ENCODE peak calls at places on chromosomes 4 and X, in five cellular contexts. Y is HepG2, C is sigmoid colon, W is spleen, O is breast epithelium. K is an unnamed sample.

GRCh38 chr4:7330031-7330596 is 104.6 kb downstream of the PSAPL1 start:
- DNase-seq in W (peak), O (no peak), Y (no peak), C (no peak), K (no peak)

GRCh38 chr4:44701037-44701436 is 22.8 kb downstream of the GUF1 start:
- DNase-seq in O (no peak), C (no peak), W (no peak), Y (no peak), K (no peak)

GRCh38 chr4:156547439-156547838 is 424.2 kb downstream of the PDGFC start:
- DNase-seq in C (no peak), W (no peak), O (no peak), Y (no peak), K (no peak)

GRCh38 chr4:26780524-26780923 is 80.1 kb upstream of the STIM2 start:
- DNase-seq in O (no peak), Y (no peak), W (no peak), C (no peak), K (peak)

GRCh38 chr4:159006202-159006601 is 96.7 kb upstream of the RAPGEF2 start:
- DNase-seq in Y (peak), W (no peak), O (no peak), C (no peak), K (no peak)

GRCh38 chr4:2258091-2259035 is 3.5 kb downstream of the MXD4 start:
- DNase-seq in C (no peak), Y (no peak), W (peak), O (peak), K (no peak)

GRCh38 chr4:98430708-98431403 is 169.7 kb downstream of the RAP1GDS1 start:
- DNase-seq in W (no peak), Y (no peak), C (no peak), O (no peak), K (no peak)

GRCh38 chr4:38141808-38142500 is 181.8 kb downstream of the PTTG2 start:
- DNase-seq in O (no peak), C (no peak), W (no peak), Y (no peak), K (no peak)

GRCh38 chrX:5086388-5086787 is 1142.3 kb downstream of the NLGN4X start:
- DNase-seq in Y (no peak), O (no peak), C (no peak), W (no peak), K (no peak)

GRCh38 chr4:6960154-6960553 is 50.5 kb downstream of the TBC1D14 start:
- DNase-seq in Y (no peak), W (no peak), C (no peak), O (no peak), K (no peak)

GRCh38 chr4:183544109-183544508 is 39.3 kb downstream of the ING2 start:
- DNase-seq in C (no peak), O (no peak), Y (no peak), W (no peak), K (no peak)

GRCh38 chrX:66074920-66075879 is 35.3 kb upstream of the VSIG4 start:
- DNase-seq in Y (no peak), C (peak), O (no peak), W (peak), K (no peak)

GRCh38 chr4:121011138-121011537 is 61.2 kb downstream of the NDNF start:
- DNase-seq in O (no peak), Y (no peak), W (no peak), C (no peak), K (no peak)

GRCh38 chr4:107719211-107719926 is 665 bp downstream of the PAPSS1 start:
- DNase-seq in Y (peak), C (peak), O (peak), W (no peak), K (peak)

GRCh38 chr4:110505440-110505839 is 29.5 kb downstream of the ENPEP start:
- DNase-seq in W (no peak), Y (no peak), C (no peak), O (no peak), K (no peak)

GRCh38 chrX:56733459-56734046 is 4.5 kb downstream of the NBDY start:
- DNase-seq in Y (peak), W (no peak), O (peak), C (peak), K (peak)

GRCh38 chr4:40550900-40551546 is 78.6 kb downstream of the RBM47 start:
- DNase-seq in W (no peak), Y (peak), C (no peak), O (peak), K (peak)

DNA sequence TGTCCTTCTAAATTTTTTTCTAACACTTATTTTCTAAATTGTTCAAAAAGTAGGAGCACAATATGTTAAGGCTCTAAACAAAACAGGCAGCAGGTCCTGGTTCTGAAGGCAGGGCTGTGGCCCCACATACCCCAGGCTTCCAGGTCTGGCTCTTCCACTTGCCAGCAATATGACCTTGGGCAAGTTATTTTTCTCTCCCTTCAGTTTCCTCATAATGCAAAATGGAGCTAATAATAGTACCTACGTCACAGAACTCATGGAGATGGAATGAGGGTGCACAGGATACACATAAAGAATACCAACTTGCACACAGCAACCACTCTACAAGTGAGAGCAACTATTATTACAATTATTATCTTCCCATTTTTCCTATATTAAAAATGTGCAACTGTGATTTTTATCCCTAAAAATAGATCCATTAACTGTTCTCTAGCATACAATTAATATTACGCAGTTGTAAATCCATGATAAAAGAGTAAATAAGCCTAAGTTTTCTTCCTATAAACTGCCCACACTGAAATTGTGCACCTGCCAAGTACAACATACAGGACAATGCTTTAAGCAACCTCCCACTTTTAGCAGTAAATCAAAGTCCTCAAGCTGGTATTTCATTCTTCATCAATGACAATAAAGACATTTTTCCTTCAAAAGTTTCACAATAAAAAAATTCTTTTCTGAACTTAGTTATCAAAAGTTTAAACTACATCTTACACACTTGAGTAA is 27.0 kb downstream of the OTUD4 start:
- DNase-seq in Y (no peak), C (no peak), W (no peak), O (no peak), K (no peak)
- TF ChIP-seq POLR2AphosphoS5 in Y (no peak), C (peak), W (no peak), O (no peak), K (no peak)

GRCh38 chrX:55715847-55716246 is 1.7 kb upstream of the RRAGB start:
- DNase-seq in Y (peak), W (peak), O (no peak), C (no peak), K (no peak)
- TF ChIP-seq CTCF in Y (peak), W (no peak), O (no peak), C (no peak), K (no peak)

GRCh38 chr4:186782302-186782701 is 58.6 kb upstream of the FAT1 start:
- DNase-seq in C (no peak), O (no peak), W (no peak), Y (no peak), K (no peak)
- TF ChIP-seq POLR2AphosphoS5 in C (no peak), O (no peak), W (no peak), Y (no peak), K (no peak)

GRCh38 chr4:80134936-80135701 is 62.1 kb upstream of the ANTXR2 start:
- DNase-seq in C (no peak), O (no peak), Y (no peak), W (no peak), K (no peak)

GRCh38 chr4:80135702-80136058 is 61.6 kb upstream of the PRDM8 start:
- DNase-seq in C (no peak), W (no peak), Y (no peak), O (no peak), K (no peak)

GRCh38 chr4:80137631-80138030 is 59.7 kb upstream of the PRDM8 start:
- DNase-seq in O (no peak), Y (no peak), W (no peak), C (no peak), K (no peak)

GRCh38 chr4:80138556-80139538 is 58.5 kb upstream of the PRDM8 start:
- DNase-seq in W (peak), Y (no peak), O (no peak), C (no peak), K (no peak)

DNA sequence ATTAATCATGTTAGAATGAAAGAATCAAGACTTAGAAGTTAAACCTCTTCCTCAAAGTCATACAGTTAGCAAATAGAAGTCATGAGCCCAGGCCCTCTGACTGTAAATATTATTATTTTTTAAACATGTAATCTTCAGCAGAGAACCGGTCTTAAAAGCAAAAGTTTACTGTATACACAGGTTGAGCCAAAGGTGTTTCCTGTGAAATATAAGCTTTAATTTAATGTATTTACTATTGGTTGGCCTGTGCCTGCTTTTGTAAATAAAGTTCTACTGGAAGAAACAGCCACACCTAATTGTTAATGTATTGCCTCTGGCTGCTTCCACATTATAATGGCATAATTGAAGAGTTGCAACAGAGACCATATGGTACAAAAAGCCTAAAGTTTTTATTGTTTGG is 61.1 kb upstream of the PRDM8 start:
- DNase-seq in Y (no peak), C (no peak), O (no peak), W (no peak), K (no peak)
- TF ChIP-seq CTCF in Y (no peak), C (no peak), O (no peak), W (no peak), K (no peak)

DNA sequence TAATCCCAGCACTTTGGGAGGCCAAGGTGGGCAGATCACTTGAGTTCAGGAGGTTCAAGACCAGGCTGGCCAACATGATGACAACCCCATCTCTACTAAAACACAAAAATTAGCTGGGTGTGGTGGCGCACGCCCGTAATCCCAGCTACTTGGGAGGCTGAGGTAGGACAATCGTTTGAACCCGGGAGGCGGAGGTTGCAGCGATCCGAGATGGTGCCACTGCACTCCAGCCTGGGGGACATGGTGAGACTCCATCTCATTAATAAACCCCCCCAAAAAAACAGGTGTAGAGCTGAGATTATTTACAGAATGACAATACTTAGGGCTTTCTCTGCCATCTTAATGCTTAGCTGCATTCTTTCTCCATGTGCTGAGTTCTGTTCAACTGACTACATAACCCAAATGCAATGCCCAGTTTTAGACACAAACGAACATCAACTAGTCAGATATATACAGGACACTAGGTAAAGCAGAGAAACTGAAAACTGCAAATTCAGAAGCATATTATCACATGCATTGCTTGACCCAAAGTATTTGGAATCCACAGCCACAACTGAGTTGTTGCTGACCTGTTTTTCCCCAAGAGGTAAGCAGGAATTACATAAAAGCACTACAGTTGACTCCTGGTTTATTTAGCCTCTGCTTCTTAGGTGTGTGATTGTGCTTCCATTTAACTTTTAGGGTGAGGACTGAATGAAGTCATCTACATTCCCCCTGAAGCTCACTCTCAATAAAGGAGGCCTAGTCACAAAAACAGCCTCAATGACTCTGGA is 12.1 kb downstream of the RBMX start:
- DNase-seq in W (no peak), C (no peak), Y (no peak), O (no peak), K (no peak)
- TF ChIP-seq POLR2AphosphoS5 in W (peak), C (no peak), Y (no peak), O (no peak), K (no peak)

GRCh38 chrX:134718329-134719317 is 60.4 kb upstream of the PLAC1 start:
- DNase-seq in W (no peak), Y (no peak), C (peak), O (peak), K (peak)
- TF ChIP-seq CTCF in W (no peak), Y (no peak), C (no peak), O (no peak), K (no peak)

DNA sequence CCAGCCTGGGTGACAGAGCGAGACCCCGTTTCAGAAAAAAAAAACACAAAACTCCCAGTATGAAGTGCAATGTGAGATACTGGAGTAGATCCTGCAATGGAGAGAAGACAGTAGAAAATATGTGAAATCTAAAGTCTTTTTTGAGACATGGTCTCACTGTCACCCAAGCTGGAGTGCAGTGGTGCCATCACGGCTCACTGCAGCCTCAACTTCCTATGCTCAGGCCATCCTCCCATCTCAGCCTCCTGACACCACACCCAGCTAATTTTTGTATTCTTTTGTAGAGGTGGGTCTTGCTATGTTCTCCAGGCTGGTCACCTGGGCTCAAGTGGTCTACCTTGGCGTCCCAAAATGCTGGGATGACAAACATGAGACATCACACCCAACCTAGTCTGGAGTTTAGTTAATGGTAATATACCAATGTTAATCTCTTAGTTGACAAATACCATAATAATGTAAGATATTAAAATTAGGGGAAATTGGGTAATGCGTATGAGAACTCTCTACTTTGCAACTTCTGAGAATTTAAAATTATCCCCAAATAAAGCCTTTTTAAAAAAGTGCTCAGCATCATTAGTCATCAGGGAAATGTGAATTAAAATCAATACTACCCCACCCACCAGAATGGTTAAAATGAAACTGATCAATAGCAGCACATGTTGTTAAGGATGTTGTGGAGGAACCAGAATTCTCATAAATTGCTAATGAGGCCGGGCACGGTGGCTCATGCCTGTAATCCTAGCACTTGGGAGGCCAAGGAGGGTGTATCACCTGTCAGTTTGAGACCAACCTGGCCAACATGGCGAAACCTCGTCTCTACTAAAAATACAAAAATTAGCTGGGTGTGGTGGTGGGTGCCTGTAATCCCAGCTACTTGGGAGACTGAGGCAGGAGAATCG is 15.0 kb downstream of the RBMX start:
- DNase-seq in Y (no peak), O (no peak), W (no peak), C (no peak), K (no peak)
- TF ChIP-seq POLR2AphosphoS5 in Y (no peak), O (no peak), W (no peak), C (no peak), K (no peak)

DNA sequence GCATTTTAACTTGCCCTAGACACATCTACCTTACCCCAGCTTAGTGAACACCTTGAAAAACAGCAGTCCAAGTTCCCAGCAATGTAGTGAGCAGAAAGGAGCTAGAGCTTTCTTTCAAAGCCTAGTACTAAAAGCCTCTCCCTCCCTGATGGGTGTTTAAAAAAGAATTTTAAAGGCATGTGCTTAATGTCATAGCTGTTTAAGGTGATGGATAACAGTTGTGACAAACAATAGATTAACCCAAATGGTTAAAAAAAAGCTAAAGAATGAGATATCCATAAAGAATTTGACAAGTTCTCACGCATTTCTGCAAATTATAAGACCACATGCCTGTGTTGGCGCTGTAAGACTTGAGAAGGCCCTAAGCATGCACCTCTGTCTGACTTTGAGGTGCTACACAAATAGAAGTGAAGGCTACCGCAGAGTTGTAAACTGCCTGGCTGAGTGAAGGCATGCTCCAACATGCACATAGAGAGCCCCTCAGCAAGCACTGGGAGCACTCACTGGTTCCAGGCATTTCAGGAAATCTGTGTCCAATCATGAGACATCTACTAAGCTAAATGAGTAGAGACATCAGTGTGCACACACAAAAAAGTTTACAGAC is 94.0 kb downstream of the PHF8 start:
- DNase-seq in O (no peak), Y (no peak), W (no peak), C (no peak), K (no peak)
- TF ChIP-seq CTCF in O (no peak), Y (no peak), W (no peak), C (no peak), K (no peak)

DNA sequence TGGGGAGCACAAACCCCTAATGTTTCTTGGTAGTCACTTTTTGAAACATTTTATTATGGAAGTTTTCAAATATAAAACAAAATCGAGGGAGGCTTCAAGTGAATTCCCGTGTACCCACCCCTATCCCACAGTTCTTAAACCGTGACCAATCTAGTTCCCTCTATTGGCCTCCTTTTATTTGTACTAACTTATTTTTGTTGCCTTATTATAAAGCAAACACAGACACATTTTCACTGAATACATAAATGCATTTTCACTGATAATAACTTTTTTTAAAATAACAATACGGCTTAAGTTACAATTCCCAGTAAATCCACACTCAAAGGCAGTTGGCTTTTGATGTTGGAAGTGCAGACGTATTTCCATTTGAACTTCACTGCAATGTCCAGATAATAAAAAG is 9.3 kb downstream of the HMX1 start:
- DNase-seq in C (no peak), O (no peak), Y (no peak), W (no peak), K (no peak)
- TF ChIP-seq POLR2AphosphoS5 in C (no peak), O (no peak), Y (no peak), W (no peak), K (no peak)